ENCODE peak calls at places on chromosomes 7 and 10, in ten cellular contexts. C is fibroblast of lung, O is A673, G is bronchial epithelial cell, B is tibial nerve, P is transverse colon, R is ovary, V is A549, F is foreskin fibroblast, I is AG09309. M is an unnamed sample.

GRCh38 chr7:149824301-149824741 is 13.9 kb upstream of the ZNF862 start:
- DNase-seq in C (no peak), O (no peak), G (no peak), B (no peak), P (no peak), R (no peak), V (no peak), F (no peak), I (no peak), M (no peak)

GRCh38 chr7:1668486-1668931 is 1.6 kb upstream of the ELFN1 start:
- DNase-seq in C (peak; percentile 9), O (no peak), G (no peak), B (no peak), P (no peak), R (no peak), V (peak; percentile 76), F (no peak), I (no peak), M (no peak)

GRCh38 chr10:30359373-30360206 is 10.5 kb upstream of the MTPAP start:
- DNase-seq in C (peak; percentile 31), O (peak; percentile 72), G (peak; percentile 72), B (no peak), P (peak; percentile 78), R (no peak), V (peak; percentile 79), F (no peak), I (no peak), M (no peak)

GRCh38 chr10:71269301-71270288 is 49.5 kb upstream of the SLC29A3 start:
- DNase-seq in C (peak; percentile 59), O (no peak), G (peak; percentile 18), B (no peak), P (no peak), R (no peak), V (no peak), F (no peak), I (no peak), M (no peak)

GRCh38 chr7:74187915-74188675 is 13.9 kb downstream of the EIF4H start:
- DNase-seq in C (peak; percentile 48), O (peak; percentile 66), G (no peak), B (no peak), P (no peak), R (no peak), V (no peak), F (peak; percentile 56), I (peak; percentile 17), M (no peak)

GRCh38 chr10:8633909-8634308 is 579.4 kb downstream of the GATA3 start:
- DNase-seq in C (no peak), O (no peak), G (peak; percentile 29), B (no peak), P (no peak), R (no peak), V (no peak), F (no peak), I (no peak), M (no peak)

GRCh38 chr10:21515581-21516269 is 9.8 kb downstream of the SKIDA1 start:
- DNase-seq in C (peak; percentile 48), O (no peak), G (no peak), B (no peak), P (no peak), R (no peak), V (no peak), F (no peak), I (no peak), M (no peak)

GRCh38 chr7:113120647-113121046 is 2.3 kb upstream of the SMIM30 start:
- DNase-seq in C (no peak), O (no peak), G (peak; percentile 14), B (no peak), P (no peak), R (no peak), V (no peak), F (no peak), I (no peak), M (no peak)

GRCh38 chr7:48101880-48102448 is 12.9 kb downstream of the UPP1 start:
- DNase-seq in C (no peak), O (no peak), G (no peak), B (no peak), P (no peak), R (no peak), V (no peak), F (no peak), I (no peak), M (no peak)

GRCh38 chr7:46653848-46654247 is 732.8 kb upstream of the IGFBP3 start:
- DNase-seq in C (no peak), O (no peak), G (no peak), B (no peak), P (no peak), R (no peak), V (no peak), F (no peak), I (no peak), M (no peak)

GRCh38 chr7:46652317-46652716 is 731.2 kb upstream of the IGFBP3 start:
- DNase-seq in C (no peak), O (no peak), G (no peak), B (no peak), P (no peak), R (no peak), V (no peak), F (no peak), I (no peak), M (no peak)

GRCh38 chr7:46658281-46658680 is 737.2 kb upstream of the IGFBP3 start:
- DNase-seq in C (peak; percentile 55), O (no peak), G (peak; percentile 42), B (no peak), P (no peak), R (no peak), V (no peak), F (no peak), I (no peak), M (no peak)

GRCh38 chr7:46651561-46652088 is 730.6 kb upstream of the IGFBP3 start:
- DNase-seq in C (no peak), O (no peak), G (peak; percentile 100), B (no peak), P (no peak), R (no peak), V (no peak), F (no peak), I (no peak), M (no peak)

GRCh38 chr7:46654546-46655443 is 733.7 kb upstream of the IGFBP3 start:
- DNase-seq in C (peak; percentile 31), O (no peak), G (peak; percentile 82), B (no peak), P (no peak), R (no peak), V (peak; percentile 27), F (peak; percentile 7), I (no peak), M (no peak)
- TF ChIP-seq CTCF in C (no peak), O (no peak), G (no peak), B (no peak), P (no peak), R (no peak), V (no peak), F (no peak), I (peak; percentile 14), M (no peak)

GRCh38 chr10:87841215-87841614 is 22.1 kb downstream of the KLLN start:
- DNase-seq in C (peak; percentile 18), O (no peak), G (no peak), B (no peak), P (no peak), R (no peak), V (peak; percentile 36), F (peak; percentile 21), I (no peak), M (no peak)
- TF ChIP-seq CTCF in C (no peak), O (no peak), G (no peak), B (no peak), P (no peak), R (no peak), V (no peak), F (no peak), I (no peak), M (no peak)

DNA sequence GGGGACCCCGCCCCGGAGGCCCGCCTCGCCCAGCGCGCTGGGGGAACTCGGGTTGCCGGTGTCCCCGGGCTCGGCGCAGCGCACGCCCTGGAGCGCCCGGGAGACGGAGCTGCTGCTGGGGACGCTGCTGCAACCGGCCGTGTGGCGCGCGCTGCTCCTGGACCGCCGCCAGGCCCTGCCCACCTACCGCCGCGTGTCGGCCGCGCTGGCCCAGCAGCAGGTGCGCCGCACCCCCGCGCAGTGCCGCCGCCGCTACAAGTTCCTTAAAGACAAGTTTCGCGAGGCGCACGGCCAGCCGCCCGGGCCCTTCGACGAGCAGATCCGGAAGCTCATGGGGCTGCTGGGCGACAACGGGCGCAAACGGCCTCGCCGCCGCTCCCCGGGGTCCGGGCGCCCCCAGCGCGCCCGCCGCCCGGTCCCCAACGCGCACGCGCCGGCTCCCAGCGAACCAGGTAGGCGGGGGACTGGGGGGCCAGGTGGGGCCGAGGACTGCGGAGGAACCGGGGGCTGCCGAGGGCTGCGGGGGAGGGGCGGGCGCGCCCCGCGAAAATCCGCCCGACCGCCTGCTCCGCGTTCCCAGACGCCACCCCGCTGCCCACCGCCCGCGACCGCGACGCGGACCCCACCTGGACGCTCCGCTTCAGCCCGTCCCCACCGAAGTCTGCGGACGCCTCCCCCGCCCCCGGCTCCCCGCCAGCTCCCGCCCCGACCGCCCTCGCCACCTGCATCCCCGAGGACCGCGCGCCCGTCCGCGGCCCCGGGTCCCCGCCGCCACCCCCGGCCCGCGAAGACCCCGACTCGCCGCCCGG is 574 bp downstream of the UTF1 start:
- DNase-seq in C (no peak), O (no peak), G (no peak), B (no peak), P (peak; percentile 25), R (no peak), V (peak; percentile 48), F (no peak), I (no peak), M (no peak)
- TF ChIP-seq CTCF in C (no peak), O (no peak), G (no peak), B (no peak), P (no peak), R (no peak), V (no peak), F (no peak), I (no peak), M (no peak)

GRCh38 chr10:54985732-54986131 is 184.7 kb upstream of the PCDH15 start:
- DNase-seq in C (peak; percentile 5), O (peak; percentile 18), G (peak; percentile 22), B (no peak), P (no peak), R (no peak), V (peak; percentile 18), F (no peak), I (no peak), M (no peak)
- TF ChIP-seq CTCF in C (no peak), O (peak; percentile 38), G (no peak), B (peak; percentile 9), P (peak; percentile 28), R (no peak), V (peak; percentile 17), F (no peak), I (no peak), M (no peak)

GRCh38 chr10:96298362-96298761 is 5.9 kb upstream of the DNTT start:
- DNase-seq in C (no peak), O (no peak), G (no peak), B (no peak), P (no peak), R (no peak), V (no peak), F (no peak), I (no peak), M (no peak)
- TF ChIP-seq CTCF in C (no peak), O (no peak), G (no peak), B (no peak), P (no peak), R (no peak), V (no peak), F (no peak), I (no peak), M (no peak)

GRCh38 chr10:131854579-131855335 is 46.1 kb upstream of the PPP2R2D start:
- DNase-seq in C (no peak), O (no peak), G (no peak), B (no peak), P (no peak), R (no peak), V (no peak), F (no peak), I (no peak), M (no peak)
- TF ChIP-seq CTCF in C (no peak), O (no peak), G (no peak), B (no peak), P (no peak), R (no peak), V (no peak), F (no peak), I (no peak), M (no peak)

M was measured in AG09319.